ENCODE peak calls at places on chromosomes 2 and 18, in six cellular contexts. One of them, this sample, is unnamed.
A peak's percentile ranks its signal among the peaks of the same experiment; 100 is the strongest.

GRCh38 chr2:31523871-31524492 is 56.8 kb downstream of the SRD5A2 start:
- DNase-seq in left cardiac atrium: no peak
- DNase-seq in hepatic stellate cell: peak; percentile 25
- DNase-seq in amniotic stem cell: peak; percentile 51
- DNase-seq in mucosa of gallbladder: peak; percentile 36
- DNase-seq in omental fat pad: peak; percentile 35
- DNase-seq in this sample: no peak

GRCh38 chr2:238509151-238509820 is 82.6 kb downstream of the ASB1 start:
- DNase-seq in left cardiac atrium: no peak
- DNase-seq in hepatic stellate cell: no peak
- DNase-seq in amniotic stem cell: no peak
- DNase-seq in mucosa of gallbladder: no peak
- DNase-seq in omental fat pad: no peak
- DNase-seq in this sample: no peak

GRCh38 chr2:149653831-149654445 is 66.4 kb upstream of the MMADHC start:
- DNase-seq in left cardiac atrium: no peak
- DNase-seq in hepatic stellate cell: no peak
- DNase-seq in amniotic stem cell: no peak
- DNase-seq in mucosa of gallbladder: no peak
- DNase-seq in omental fat pad: no peak
- DNase-seq in this sample: no peak

GRCh38 chr2:44477657-44478414 is 116.1 kb downstream of the CAMKMT start:
- DNase-seq in left cardiac atrium: no peak
- DNase-seq in hepatic stellate cell: no peak
- DNase-seq in amniotic stem cell: no peak
- DNase-seq in mucosa of gallbladder: no peak
- DNase-seq in omental fat pad: no peak
- DNase-seq in this sample: no peak

GRCh38 chr18:48295586-48296311 is 113.4 kb downstream of the ZBTB7C start:
- DNase-seq in left cardiac atrium: no peak
- DNase-seq in hepatic stellate cell: no peak
- DNase-seq in amniotic stem cell: no peak
- DNase-seq in mucosa of gallbladder: no peak
- DNase-seq in omental fat pad: no peak
- DNase-seq in this sample: no peak

GRCh38 chr2:172462393-172463381 is 35.3 kb downstream of the ITGA6 start:
- DNase-seq in left cardiac atrium: no peak
- DNase-seq in hepatic stellate cell: no peak
- DNase-seq in amniotic stem cell: no peak
- DNase-seq in mucosa of gallbladder: no peak
- DNase-seq in omental fat pad: no peak
- DNase-seq in this sample: no peak

GRCh38 chr2:238138331-238139102 is at the start of gene KLHL30:
- DNase-seq in left cardiac atrium: peak; percentile 67
- DNase-seq in hepatic stellate cell: peak; percentile 64
- DNase-seq in amniotic stem cell: no peak
- DNase-seq in mucosa of gallbladder: no peak
- DNase-seq in omental fat pad: no peak
- DNase-seq in this sample: no peak

GRCh38 chr2:168448980-168449379 is 7.1 kb upstream of the CERS6 start:
- DNase-seq in left cardiac atrium: no peak
- DNase-seq in hepatic stellate cell: no peak
- DNase-seq in amniotic stem cell: no peak
- DNase-seq in mucosa of gallbladder: no peak
- DNase-seq in omental fat pad: no peak
- DNase-seq in this sample: no peak

GRCh38 chr2:172252154-172252553 is 149.5 kb upstream of the DLX2 start:
- DNase-seq in left cardiac atrium: peak; percentile 43
- DNase-seq in hepatic stellate cell: peak; percentile 40
- DNase-seq in amniotic stem cell: no peak
- DNase-seq in mucosa of gallbladder: no peak
- DNase-seq in omental fat pad: no peak
- DNase-seq in this sample: no peak

GRCh38 chr2:115122701-115123100 is 680.3 kb downstream of the DPP10 start:
- DNase-seq in left cardiac atrium: no peak
- DNase-seq in hepatic stellate cell: no peak
- DNase-seq in amniotic stem cell: no peak
- DNase-seq in mucosa of gallbladder: no peak
- DNase-seq in omental fat pad: no peak
- DNase-seq in this sample: no peak

GRCh38 chr18:8706981-8707940 is 1.9 kb downstream of the MTCL1 start:
- DNase-seq in left cardiac atrium: peak; percentile 52
- DNase-seq in hepatic stellate cell: peak; percentile 77
- DNase-seq in amniotic stem cell: peak; percentile 32
- DNase-seq in mucosa of gallbladder: peak; percentile 39
- DNase-seq in omental fat pad: no peak
- DNase-seq in this sample: peak; percentile 62

GRCh38 chr2:148528356-148529064 is 116.0 kb upstream of the EPC2 start:
- DNase-seq in left cardiac atrium: no peak
- DNase-seq in hepatic stellate cell: no peak
- DNase-seq in amniotic stem cell: no peak
- DNase-seq in mucosa of gallbladder: no peak
- DNase-seq in omental fat pad: no peak
- DNase-seq in this sample: no peak

GRCh38 chr2:216139884-216140283 is 30.7 kb downstream of the XRCC5 start:
- DNase-seq in left cardiac atrium: no peak
- DNase-seq in hepatic stellate cell: no peak
- DNase-seq in amniotic stem cell: no peak
- DNase-seq in mucosa of gallbladder: no peak
- DNase-seq in omental fat pad: no peak
- DNase-seq in this sample: no peak

GRCh38 chr2:238851751-238852150 is 3.9 kb downstream of the TWIST2 start:
- DNase-seq in left cardiac atrium: no peak
- DNase-seq in hepatic stellate cell: no peak
- DNase-seq in amniotic stem cell: no peak
- DNase-seq in mucosa of gallbladder: no peak
- DNase-seq in omental fat pad: no peak
- DNase-seq in this sample: no peak

GRCh38 chr2:25372405-25373268 is 30.9 kb upstream of the DNMT3A start:
- DNase-seq in left cardiac atrium: no peak
- DNase-seq in hepatic stellate cell: no peak
- DNase-seq in amniotic stem cell: no peak
- DNase-seq in mucosa of gallbladder: no peak
- DNase-seq in omental fat pad: peak; percentile 6
- DNase-seq in this sample: peak; percentile 27

GRCh38 chr2:42906557-42907380 is 114.4 kb upstream of the HAAO start:
- DNase-seq in left cardiac atrium: peak; percentile 66
- DNase-seq in hepatic stellate cell: peak; percentile 71
- DNase-seq in amniotic stem cell: no peak
- DNase-seq in mucosa of gallbladder: no peak
- DNase-seq in omental fat pad: peak; percentile 21
- DNase-seq in this sample: peak; percentile 81

GRCh38 chr18:51196811-51197660 is 445 bp downstream of the MEX3C start:
- DNase-seq in left cardiac atrium: peak; percentile 68
- DNase-seq in hepatic stellate cell: peak; percentile 63
- DNase-seq in amniotic stem cell: no peak
- DNase-seq in mucosa of gallbladder: peak; percentile 40
- DNase-seq in omental fat pad: no peak
- DNase-seq in this sample: peak; percentile 69

GRCh38 chr18:2570772-2571199 is 519 bp downstream of the METTL4 start:
- DNase-seq in left cardiac atrium: peak; percentile 78
- DNase-seq in hepatic stellate cell: peak; percentile 72
- DNase-seq in amniotic stem cell: peak; percentile 45
- DNase-seq in mucosa of gallbladder: peak; percentile 63
- DNase-seq in omental fat pad: peak; percentile 57
- DNase-seq in this sample: peak; percentile 80

GRCh38 chr2:53312721-53313120 is 454.9 kb upstream of the CHAC2 start:
- DNase-seq in left cardiac atrium: peak; percentile 24
- DNase-seq in hepatic stellate cell: no peak
- DNase-seq in amniotic stem cell: no peak
- DNase-seq in mucosa of gallbladder: no peak
- DNase-seq in omental fat pad: no peak
- DNase-seq in this sample: no peak

GRCh38 chr2:215793747-215794595 is 219.4 kb downstream of the MREG start:
- DNase-seq in left cardiac atrium: no peak
- DNase-seq in hepatic stellate cell: peak; percentile 50
- DNase-seq in amniotic stem cell: peak; percentile 67
- DNase-seq in mucosa of gallbladder: peak; percentile 63
- DNase-seq in omental fat pad: peak; percentile 31
- DNase-seq in this sample: no peak

GRCh38 chr18:10354241-10354811 is 100.1 kb upstream of the APCDD1 start:
- DNase-seq in left cardiac atrium: no peak
- DNase-seq in hepatic stellate cell: no peak
- DNase-seq in amniotic stem cell: no peak
- DNase-seq in mucosa of gallbladder: peak; percentile 52
- DNase-seq in omental fat pad: no peak
- DNase-seq in this sample: no peak

GRCh38 chr2:11869423-11869991 is 123.1 kb downstream of the LPIN1 start:
- DNase-seq in left cardiac atrium: no peak
- DNase-seq in hepatic stellate cell: no peak
- DNase-seq in amniotic stem cell: no peak
- DNase-seq in mucosa of gallbladder: no peak
- DNase-seq in omental fat pad: no peak
- DNase-seq in this sample: no peak

GRCh38 chr2:137638932-137639331 is 325.3 kb upstream of the HNMT start:
- DNase-seq in left cardiac atrium: no peak
- DNase-seq in hepatic stellate cell: no peak
- DNase-seq in amniotic stem cell: no peak
- DNase-seq in mucosa of gallbladder: no peak
- DNase-seq in omental fat pad: no peak
- DNase-seq in this sample: no peak

GRCh38 chr2:27214936-27215335 is 2.2 kb upstream of the CAD start:
- DNase-seq in left cardiac atrium: no peak
- DNase-seq in hepatic stellate cell: no peak
- DNase-seq in amniotic stem cell: no peak
- DNase-seq in mucosa of gallbladder: no peak
- DNase-seq in omental fat pad: no peak
- DNase-seq in this sample: no peak

GRCh38 chr2:219570194-219570923 is 980 bp downstream of the OBSL1 start:
- DNase-seq in left cardiac atrium: no peak
- DNase-seq in hepatic stellate cell: peak; percentile 72
- DNase-seq in amniotic stem cell: no peak
- DNase-seq in mucosa of gallbladder: no peak
- DNase-seq in omental fat pad: no peak
- DNase-seq in this sample: no peak

GRCh38 chr2:33142874-33143273 is 196.1 kb downstream of the LTBP1 start:
- DNase-seq in left cardiac atrium: no peak
- DNase-seq in hepatic stellate cell: no peak
- DNase-seq in amniotic stem cell: no peak
- DNase-seq in mucosa of gallbladder: no peak
- DNase-seq in omental fat pad: no peak
- DNase-seq in this sample: no peak

GRCh38 chr2:158936978-158937377 is 31.5 kb upstream of the TANC1 start:
- DNase-seq in left cardiac atrium: no peak
- DNase-seq in hepatic stellate cell: peak; percentile 57
- DNase-seq in amniotic stem cell: peak; percentile 77
- DNase-seq in mucosa of gallbladder: no peak
- DNase-seq in omental fat pad: no peak
- DNase-seq in this sample: no peak

GRCh38 chr2:73776869-73777519 is 2.9 kb downstream of the DUSP11 start:
- DNase-seq in left cardiac atrium: no peak
- DNase-seq in hepatic stellate cell: no peak
- DNase-seq in amniotic stem cell: peak; percentile 9
- DNase-seq in mucosa of gallbladder: no peak
- DNase-seq in omental fat pad: no peak
- DNase-seq in this sample: no peak

GRCh38 chr2:125516496-125517109 is 1139.4 kb upstream of the GYPC start:
- DNase-seq in left cardiac atrium: no peak
- DNase-seq in hepatic stellate cell: peak; percentile 3
- DNase-seq in amniotic stem cell: no peak
- DNase-seq in mucosa of gallbladder: no peak
- DNase-seq in omental fat pad: no peak
- DNase-seq in this sample: no peak

GRCh38 chr2:141109633-141110032 is 1021.2 kb downstream of the LRP1B start:
- DNase-seq in left cardiac atrium: no peak
- DNase-seq in hepatic stellate cell: no peak
- DNase-seq in amniotic stem cell: no peak
- DNase-seq in mucosa of gallbladder: no peak
- DNase-seq in omental fat pad: no peak
- DNase-seq in this sample: no peak

GRCh38 chr2:173990970-173991819 is 26.0 kb upstream of the SP3 start:
- DNase-seq in left cardiac atrium: peak; percentile 82
- DNase-seq in hepatic stellate cell: no peak
- DNase-seq in amniotic stem cell: no peak
- DNase-seq in mucosa of gallbladder: peak; percentile 70
- DNase-seq in omental fat pad: no peak
- DNase-seq in this sample: peak; percentile 88

GRCh38 chr2:140654565-140654964 is 1476.3 kb downstream of the LRP1B start:
- DNase-seq in left cardiac atrium: no peak
- DNase-seq in hepatic stellate cell: no peak
- DNase-seq in amniotic stem cell: no peak
- DNase-seq in mucosa of gallbladder: no peak
- DNase-seq in omental fat pad: no peak
- DNase-seq in this sample: no peak

GRCh38 chr2:165016772-165017411 is 61.6 kb upstream of the SLC38A11 start:
- DNase-seq in left cardiac atrium: no peak
- DNase-seq in hepatic stellate cell: peak; percentile 62
- DNase-seq in amniotic stem cell: peak; percentile 70
- DNase-seq in mucosa of gallbladder: no peak
- DNase-seq in omental fat pad: no peak
- DNase-seq in this sample: no peak

GRCh38 chr2:100242416-100242815 is 79.9 kb downstream of the LONRF2 start:
- DNase-seq in left cardiac atrium: no peak
- DNase-seq in hepatic stellate cell: no peak
- DNase-seq in amniotic stem cell: no peak
- DNase-seq in mucosa of gallbladder: no peak
- DNase-seq in omental fat pad: no peak
- DNase-seq in this sample: no peak

GRCh38 chr2:116747103-116747502 is 1067.4 kb upstream of the DDX18 start:
- DNase-seq in left cardiac atrium: no peak
- DNase-seq in hepatic stellate cell: no peak
- DNase-seq in amniotic stem cell: no peak
- DNase-seq in mucosa of gallbladder: no peak
- DNase-seq in omental fat pad: no peak
- DNase-seq in this sample: no peak

GRCh38 chr2:140734992-140735391 is 1395.8 kb downstream of the LRP1B start:
- DNase-seq in left cardiac atrium: no peak
- DNase-seq in hepatic stellate cell: no peak
- DNase-seq in amniotic stem cell: no peak
- DNase-seq in mucosa of gallbladder: no peak
- DNase-seq in omental fat pad: no peak
- DNase-seq in this sample: no peak

GRCh38 chr18:34921271-34921670 is 119.9 kb upstream of the MAPRE2 start:
- DNase-seq in left cardiac atrium: no peak
- DNase-seq in hepatic stellate cell: no peak
- DNase-seq in amniotic stem cell: no peak
- DNase-seq in mucosa of gallbladder: no peak
- DNase-seq in omental fat pad: no peak
- DNase-seq in this sample: no peak

GRCh38 chr18:2846241-2846637 is 567 bp upstream of the EMILIN2 start:
- DNase-seq in left cardiac atrium: peak; percentile 38
- DNase-seq in hepatic stellate cell: peak; percentile 41
- DNase-seq in amniotic stem cell: no peak
- DNase-seq in mucosa of gallbladder: no peak
- DNase-seq in omental fat pad: no peak
- DNase-seq in this sample: no peak

GRCh38 chr18:2641638-2642037 is 13.9 kb upstream of the SMCHD1 start:
- DNase-seq in left cardiac atrium: no peak
- DNase-seq in hepatic stellate cell: peak; percentile 41
- DNase-seq in amniotic stem cell: no peak
- DNase-seq in mucosa of gallbladder: no peak
- DNase-seq in omental fat pad: no peak
- DNase-seq in this sample: no peak

GRCh38 chr2:121969155-121969554 is 213.7 kb downstream of the TSN start:
- DNase-seq in left cardiac atrium: peak; percentile 51
- DNase-seq in hepatic stellate cell: no peak
- DNase-seq in amniotic stem cell: no peak
- DNase-seq in mucosa of gallbladder: peak; percentile 25
- DNase-seq in omental fat pad: no peak
- DNase-seq in this sample: no peak

This sample was measured in ovary.